ENCODE peak calls at places on chromosomes 11 and 22, in five cellular contexts. One of them, this sample, is unnamed.
A peak's percentile ranks its signal among the peaks of the same experiment; 100 is the strongest.

GRCh38 chr11:60307507-60308195 is 19.4 kb upstream of the MS4A6E start:
- DNase-seq in IMR-90: no peak
- DNase-seq in neuronal stem cell: no peak
- DNase-seq in skeletal muscle cell: no peak
- DNase-seq in effector memory CD4-positive, alpha-beta T cell: no peak
- DNase-seq in this sample: no peak

GRCh38 chr22:16965560-16965959 is 42.5 kb downstream of the GAB4 start:
- DNase-seq in IMR-90: no peak
- DNase-seq in neuronal stem cell: no peak
- DNase-seq in skeletal muscle cell: no peak
- DNase-seq in effector memory CD4-positive, alpha-beta T cell: no peak
- DNase-seq in this sample: no peak

GRCh38 chr22:35564975-35565867 is 24.6 kb downstream of the RASD2 start:
- DNase-seq in IMR-90: peak; percentile 78
- DNase-seq in neuronal stem cell: no peak
- DNase-seq in skeletal muscle cell: peak; percentile 71
- DNase-seq in effector memory CD4-positive, alpha-beta T cell: no peak
- DNase-seq in this sample: no peak

GRCh38 chr11:19881185-19881584 is 168.5 kb downstream of the NAV2 start:
- DNase-seq in IMR-90: no peak
- DNase-seq in neuronal stem cell: no peak
- DNase-seq in skeletal muscle cell: no peak
- DNase-seq in effector memory CD4-positive, alpha-beta T cell: no peak
- DNase-seq in this sample: no peak

GRCh38 chr22:39635719-39636118 is 65.2 kb downstream of the CACNA1I start:
- DNase-seq in IMR-90: peak; percentile 3
- DNase-seq in neuronal stem cell: no peak
- DNase-seq in skeletal muscle cell: no peak
- DNase-seq in effector memory CD4-positive, alpha-beta T cell: no peak
- DNase-seq in this sample: no peak

GRCh38 chr11:71062199-71062598 is 190.2 kb downstream of the SHANK2 start:
- DNase-seq in IMR-90: no peak
- DNase-seq in neuronal stem cell: no peak
- DNase-seq in skeletal muscle cell: no peak
- DNase-seq in effector memory CD4-positive, alpha-beta T cell: no peak
- DNase-seq in this sample: no peak

GRCh38 chr11:79691445-79691844 is 250.6 kb upstream of the TENM4 start:
- DNase-seq in IMR-90: no peak
- DNase-seq in neuronal stem cell: no peak
- DNase-seq in skeletal muscle cell: no peak
- DNase-seq in effector memory CD4-positive, alpha-beta T cell: no peak
- DNase-seq in this sample: no peak

GRCh38 chr11:58330861-58331260 is 28.0 kb downstream of the OR5B17 start:
- DNase-seq in IMR-90: peak; percentile 80
- DNase-seq in neuronal stem cell: no peak
- DNase-seq in skeletal muscle cell: no peak
- DNase-seq in effector memory CD4-positive, alpha-beta T cell: no peak
- DNase-seq in this sample: no peak

GRCh38 chr22:49719046-49719445 is 108.6 kb downstream of the BRD1 start:
- DNase-seq in IMR-90: no peak
- DNase-seq in neuronal stem cell: no peak
- DNase-seq in skeletal muscle cell: no peak
- DNase-seq in effector memory CD4-positive, alpha-beta T cell: no peak
- DNase-seq in this sample: no peak

GRCh38 chr22:29693151-29693550 is 26.7 kb upstream of the CABP7 start:
- DNase-seq in IMR-90: no peak
- DNase-seq in neuronal stem cell: no peak
- DNase-seq in skeletal muscle cell: no peak
- DNase-seq in effector memory CD4-positive, alpha-beta T cell: no peak
- DNase-seq in this sample: no peak

GRCh38 chr22:21677606-21678443 is 12.0 kb downstream of the PPIL2 start:
- DNase-seq in IMR-90: no peak
- DNase-seq in neuronal stem cell: no peak
- DNase-seq in skeletal muscle cell: no peak
- DNase-seq in effector memory CD4-positive, alpha-beta T cell: no peak
- DNase-seq in this sample: no peak

GRCh38 chr22:21672107-21672629 is 6.4 kb downstream of the PPIL2 start:
- DNase-seq in IMR-90: no peak
- DNase-seq in neuronal stem cell: no peak
- DNase-seq in skeletal muscle cell: no peak
- DNase-seq in effector memory CD4-positive, alpha-beta T cell: no peak
- DNase-seq in this sample: no peak

GRCh38 chr22:21674611-21675010 is 8.8 kb downstream of the PPIL2 start:
- DNase-seq in IMR-90: no peak
- DNase-seq in neuronal stem cell: no peak
- DNase-seq in skeletal muscle cell: no peak
- DNase-seq in effector memory CD4-positive, alpha-beta T cell: no peak
- DNase-seq in this sample: no peak

GRCh38 chr22:21669026-21669425 is 3.2 kb downstream of the PPIL2 start:
- DNase-seq in IMR-90: no peak
- DNase-seq in neuronal stem cell: no peak
- DNase-seq in skeletal muscle cell: no peak
- DNase-seq in effector memory CD4-positive, alpha-beta T cell: no peak
- DNase-seq in this sample: no peak

GRCh38 chr22:21673534-21674321 is 7.9 kb downstream of the PPIL2 start:
- DNase-seq in IMR-90: no peak
- DNase-seq in neuronal stem cell: no peak
- DNase-seq in skeletal muscle cell: no peak
- DNase-seq in effector memory CD4-positive, alpha-beta T cell: no peak
- DNase-seq in this sample: no peak
- H3K4me3 ChIP-seq in IMR-90: no peak overlapping the region
- H3K4me3 ChIP-seq in neuronal stem cell: no peak overlapping the region
- H3K4me3 ChIP-seq in skeletal muscle cell: no peak overlapping the region
- H3K4me3 ChIP-seq in effector memory CD4-positive, alpha-beta T cell: no peak overlapping the region
- H3K4me3 ChIP-seq in this sample: no peak overlapping the region

DNA sequence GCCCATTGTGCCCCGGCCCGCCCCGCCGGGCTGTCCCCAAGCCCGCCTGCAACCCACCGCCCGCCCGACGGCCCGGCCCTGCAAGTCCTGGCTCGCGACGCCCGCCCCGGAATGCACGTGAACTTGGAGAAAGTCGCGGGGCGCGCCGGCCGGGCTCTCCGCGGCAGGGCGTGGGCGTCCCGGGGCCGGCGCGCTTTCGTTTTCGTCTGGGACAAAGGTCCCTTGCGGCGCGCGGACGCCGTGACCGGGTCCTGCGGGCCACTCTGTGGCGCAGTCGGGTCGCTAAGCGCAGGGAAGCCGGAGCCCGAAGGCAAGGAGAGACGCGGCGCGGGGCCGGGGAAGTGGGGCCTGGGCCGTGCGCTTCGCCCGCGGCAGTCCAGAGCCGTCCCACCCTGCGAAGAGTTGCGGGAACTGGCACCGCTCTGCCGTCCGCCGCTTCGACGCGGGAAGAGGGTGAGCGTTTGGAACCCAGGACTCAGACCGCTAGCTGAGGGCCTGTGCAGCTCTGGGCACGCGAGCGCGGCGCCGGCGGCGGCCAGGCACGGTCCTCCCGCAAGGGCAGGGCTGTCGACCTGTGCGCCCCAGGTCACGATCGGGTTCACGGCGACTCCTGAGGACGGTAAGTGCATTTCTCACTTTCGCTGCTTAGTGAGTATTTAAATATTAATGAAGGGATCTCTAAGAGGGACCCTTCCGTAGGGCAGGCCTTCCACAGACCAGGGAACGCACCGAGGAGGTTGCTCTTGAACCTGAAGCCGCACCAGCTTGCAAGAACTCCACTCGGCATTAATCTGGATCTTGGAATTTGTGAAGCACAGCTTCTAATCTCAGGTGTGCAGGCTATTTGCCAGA is 78.1 kb upstream of the PPARA start:
- DNase-seq in IMR-90: peak; percentile 61
- DNase-seq in neuronal stem cell: no peak
- DNase-seq in skeletal muscle cell: no peak
- DNase-seq in effector memory CD4-positive, alpha-beta T cell: no peak
- DNase-seq in this sample: peak; percentile 79
- H3K4me3 ChIP-seq in IMR-90: peak overlapping the region; percentile 96
- H3K4me3 ChIP-seq in neuronal stem cell: no peak overlapping the region
- H3K4me3 ChIP-seq in skeletal muscle cell: peak overlapping the region; percentile 89
- H3K4me3 ChIP-seq in effector memory CD4-positive, alpha-beta T cell: peak overlapping the region; percentile 76
- H3K4me3 ChIP-seq in this sample: peak overlapping the region; percentile 88

DNA sequence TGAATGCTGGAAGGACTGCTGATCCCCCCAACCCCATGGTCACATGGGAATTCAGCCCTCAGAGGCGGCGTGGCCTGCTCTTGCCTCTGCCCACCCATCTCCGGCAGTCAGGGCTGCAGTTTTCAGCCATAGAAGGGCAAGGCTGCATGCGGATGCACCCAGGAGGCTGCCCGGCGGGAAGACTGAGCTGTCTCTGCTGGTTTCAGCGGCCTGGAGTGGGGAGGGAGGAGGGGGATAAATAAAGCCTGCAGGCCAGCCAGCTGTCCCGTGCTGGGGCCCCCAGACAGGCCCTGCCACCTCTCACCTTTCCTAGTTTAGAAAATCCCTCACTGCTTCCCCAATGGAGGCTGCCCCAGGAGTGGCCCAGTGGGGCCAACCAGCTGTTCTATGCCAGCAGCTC is 4.8 kb downstream of the MICALL1 start:
- DNase-seq in IMR-90: no peak
- DNase-seq in neuronal stem cell: no peak
- DNase-seq in skeletal muscle cell: no peak
- DNase-seq in effector memory CD4-positive, alpha-beta T cell: no peak
- DNase-seq in this sample: no peak
- H3K4me3 ChIP-seq in IMR-90: no peak overlapping the region
- H3K4me3 ChIP-seq in neuronal stem cell: no peak overlapping the region
- H3K4me3 ChIP-seq in skeletal muscle cell: no peak overlapping the region
- H3K4me3 ChIP-seq in effector memory CD4-positive, alpha-beta T cell: no peak overlapping the region
- H3K4me3 ChIP-seq in this sample: no peak overlapping the region

DNA sequence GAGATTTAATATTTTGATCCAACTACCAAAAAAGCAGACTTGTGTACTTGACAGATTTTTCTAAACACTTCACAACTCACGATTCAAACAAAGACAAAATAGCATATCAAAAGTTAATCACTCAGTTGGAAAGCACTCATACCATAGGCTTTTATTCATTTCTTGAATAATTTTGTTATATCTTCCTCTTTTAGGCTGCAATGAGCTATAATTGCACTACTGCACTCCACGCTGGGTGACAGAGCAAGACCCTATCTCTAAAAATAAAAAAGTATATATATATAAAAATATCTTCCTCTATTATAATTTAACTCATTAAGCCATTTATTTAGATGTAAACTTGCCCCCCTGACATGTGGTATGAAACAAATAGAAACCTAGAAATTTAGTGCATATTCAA is 19.9 kb downstream of the SC5D start:
- DNase-seq in IMR-90: no peak
- DNase-seq in neuronal stem cell: no peak
- DNase-seq in skeletal muscle cell: no peak
- DNase-seq in effector memory CD4-positive, alpha-beta T cell: no peak
- DNase-seq in this sample: no peak
- H3K4me3 ChIP-seq in IMR-90: no peak overlapping the region
- H3K4me3 ChIP-seq in neuronal stem cell: no peak overlapping the region
- H3K4me3 ChIP-seq in skeletal muscle cell: no peak overlapping the region
- H3K4me3 ChIP-seq in effector memory CD4-positive, alpha-beta T cell: no peak overlapping the region
- H3K4me3 ChIP-seq in this sample: no peak overlapping the region

DNA sequence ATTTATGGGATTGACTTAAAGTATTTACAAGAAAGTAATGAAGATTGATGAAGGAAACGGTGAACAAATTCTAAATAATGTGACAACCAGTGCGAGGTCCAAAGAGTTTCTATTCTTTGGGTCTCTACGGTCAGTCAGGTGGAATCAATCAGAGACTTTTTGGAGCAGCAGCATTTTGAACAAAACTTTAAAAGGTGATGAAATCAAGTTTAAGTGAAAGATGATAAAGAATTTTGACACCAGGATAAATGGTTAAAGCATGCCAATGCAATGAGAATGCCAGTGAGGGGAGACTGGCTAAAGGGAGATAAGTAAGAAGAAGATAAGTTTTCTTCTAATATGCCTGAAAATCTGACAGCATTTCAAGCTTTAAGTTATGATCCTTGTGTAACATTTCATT is 67.9 kb downstream of the DCUN1D5 start:
- DNase-seq in IMR-90: no peak
- DNase-seq in neuronal stem cell: no peak
- DNase-seq in skeletal muscle cell: no peak
- DNase-seq in effector memory CD4-positive, alpha-beta T cell: no peak
- DNase-seq in this sample: no peak
- H3K4me3 ChIP-seq in IMR-90: no peak overlapping the region
- H3K4me3 ChIP-seq in neuronal stem cell: no peak overlapping the region
- H3K4me3 ChIP-seq in skeletal muscle cell: no peak overlapping the region
- H3K4me3 ChIP-seq in effector memory CD4-positive, alpha-beta T cell: no peak overlapping the region
- H3K4me3 ChIP-seq in this sample: no peak overlapping the region

GRCh38 chr22:32044913-32045312 is 1.9 kb downstream of the SLC5A1 start:
- DNase-seq in IMR-90: no peak
- DNase-seq in neuronal stem cell: no peak
- DNase-seq in skeletal muscle cell: no peak
- DNase-seq in effector memory CD4-positive, alpha-beta T cell: no peak
- DNase-seq in this sample: no peak
- H3K4me3 ChIP-seq in IMR-90: no peak overlapping the region
- H3K4me3 ChIP-seq in neuronal stem cell: no peak overlapping the region
- H3K4me3 ChIP-seq in skeletal muscle cell: no peak overlapping the region
- H3K4me3 ChIP-seq in effector memory CD4-positive, alpha-beta T cell: no peak overlapping the region
- H3K4me3 ChIP-seq in this sample: no peak overlapping the region

GRCh38 chr11:46242462-46242960 is 35.0 kb upstream of the CREB3L1 start:
- DNase-seq in IMR-90: no peak
- DNase-seq in neuronal stem cell: no peak
- DNase-seq in skeletal muscle cell: no peak
- DNase-seq in effector memory CD4-positive, alpha-beta T cell: no peak
- DNase-seq in this sample: no peak
- H3K4me3 ChIP-seq in IMR-90: no peak overlapping the region
- H3K4me3 ChIP-seq in neuronal stem cell: peak overlapping the region; percentile 55
- H3K4me3 ChIP-seq in skeletal muscle cell: peak overlapping the region; percentile 44
- H3K4me3 ChIP-seq in effector memory CD4-positive, alpha-beta T cell: no peak overlapping the region
- H3K4me3 ChIP-seq in this sample: peak overlapping the region; percentile 63

DNA sequence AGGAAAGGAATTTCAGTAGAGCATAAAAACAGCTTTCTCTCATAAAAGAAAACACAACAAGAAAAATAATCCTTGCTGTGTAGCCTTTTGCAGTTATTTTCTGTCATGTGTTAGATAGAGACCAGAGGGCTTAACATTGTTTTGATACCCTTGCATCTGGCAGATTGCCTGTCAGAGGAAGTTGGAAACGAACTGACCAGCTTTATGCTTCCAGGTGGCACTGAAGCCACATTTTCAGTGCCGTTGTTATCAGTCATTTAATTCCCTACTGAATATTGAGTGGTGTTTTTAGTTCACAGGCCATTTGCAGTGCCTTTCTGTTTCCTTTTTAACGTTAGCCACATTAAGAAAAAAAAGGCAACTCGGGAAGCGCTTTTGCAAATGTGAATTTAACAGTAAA is 21.5 kb upstream of the RAG2 start:
- DNase-seq in IMR-90: no peak
- DNase-seq in neuronal stem cell: no peak
- DNase-seq in skeletal muscle cell: no peak
- DNase-seq in effector memory CD4-positive, alpha-beta T cell: no peak
- DNase-seq in this sample: no peak
- H3K4me3 ChIP-seq in IMR-90: no peak overlapping the region
- H3K4me3 ChIP-seq in neuronal stem cell: no peak overlapping the region
- H3K4me3 ChIP-seq in skeletal muscle cell: no peak overlapping the region
- H3K4me3 ChIP-seq in effector memory CD4-positive, alpha-beta T cell: no peak overlapping the region
- H3K4me3 ChIP-seq in this sample: no peak overlapping the region

GRCh38 chr11:82867495-82868082 is 32.6 kb downstream of the PRCP start:
- DNase-seq in IMR-90: peak; percentile 76
- DNase-seq in neuronal stem cell: peak; percentile 76
- DNase-seq in skeletal muscle cell: peak; percentile 35
- DNase-seq in effector memory CD4-positive, alpha-beta T cell: peak; percentile 68
- DNase-seq in this sample: peak; percentile 31
- H3K4me3 ChIP-seq in IMR-90: peak overlapping the region; percentile 29
- H3K4me3 ChIP-seq in neuronal stem cell: no peak overlapping the region
- H3K4me3 ChIP-seq in skeletal muscle cell: no peak overlapping the region
- H3K4me3 ChIP-seq in effector memory CD4-positive, alpha-beta T cell: no peak overlapping the region
- H3K4me3 ChIP-seq in this sample: no peak overlapping the region

GRCh38 chr11:128575956-128576340 is 11.4 kb downstream of the ETS1 start:
- DNase-seq in IMR-90: peak; percentile 69
- DNase-seq in neuronal stem cell: no peak
- DNase-seq in skeletal muscle cell: no peak
- DNase-seq in effector memory CD4-positive, alpha-beta T cell: no peak
- DNase-seq in this sample: no peak
- H3K4me3 ChIP-seq in IMR-90: no peak overlapping the region
- H3K4me3 ChIP-seq in neuronal stem cell: no peak overlapping the region
- H3K4me3 ChIP-seq in skeletal muscle cell: no peak overlapping the region
- H3K4me3 ChIP-seq in effector memory CD4-positive, alpha-beta T cell: no peak overlapping the region
- H3K4me3 ChIP-seq in this sample: no peak overlapping the region

This sample was measured in GM06990.